ENCODE peak calls at places on chromosomes 5 and 9, in five cellular contexts. One of them, this sample, is unnamed.
A peak's percentile ranks its signal among the peaks of the same experiment; 100 is the strongest.

GRCh38 chr5:62779010-62779422 is 200.4 kb downstream of the LRRC70 start:
- DNase-seq in naive thymus-derived CD4-positive, alpha-beta T cell: peak; percentile 30
- DNase-seq in Peyer's patch: no peak
- DNase-seq in cardiac muscle cell: peak; percentile 80
- DNase-seq in AG04450: peak; percentile 21
- DNase-seq in this sample: no peak

GRCh38 chr9:74503219-74503618 is 6.1 kb downstream of the RORB start:
- DNase-seq in naive thymus-derived CD4-positive, alpha-beta T cell: no peak
- DNase-seq in cardiac muscle cell: no peak
- DNase-seq in AG04450: no peak
- DNase-seq in Peyer's patch: no peak
- DNase-seq in this sample: no peak

GRCh38 chr9:84154320-84154719 is 173.7 kb downstream of the RMI1 start:
- DNase-seq in AG04450: no peak
- DNase-seq in cardiac muscle cell: no peak
- DNase-seq in naive thymus-derived CD4-positive, alpha-beta T cell: no peak
- DNase-seq in Peyer's patch: no peak
- DNase-seq in this sample: no peak

GRCh38 chr9:99000480-99001395 is 57.0 kb downstream of the COL15A1 start:
- DNase-seq in cardiac muscle cell: peak; percentile 71
- DNase-seq in Peyer's patch: no peak
- DNase-seq in AG04450: no peak
- DNase-seq in naive thymus-derived CD4-positive, alpha-beta T cell: peak; percentile 63
- DNase-seq in this sample: peak; percentile 52

GRCh38 chr5:139399501-139400121 is 4.3 kb downstream of the SPATA24 start:
- DNase-seq in naive thymus-derived CD4-positive, alpha-beta T cell: no peak
- DNase-seq in cardiac muscle cell: no peak
- DNase-seq in AG04450: no peak
- DNase-seq in Peyer's patch: peak; percentile 38
- DNase-seq in this sample: no peak

GRCh38 chr5:74042559-74043357 is 416.8 kb downstream of the ARHGEF28 start:
- DNase-seq in cardiac muscle cell: no peak
- DNase-seq in Peyer's patch: no peak
- DNase-seq in AG04450: no peak
- DNase-seq in naive thymus-derived CD4-positive, alpha-beta T cell: no peak
- DNase-seq in this sample: peak; percentile 4

GRCh38 chr5:141757402-141757801 is 75.4 kb upstream of the ARAP3 start:
- DNase-seq in AG04450: no peak
- DNase-seq in cardiac muscle cell: peak; percentile 50
- DNase-seq in naive thymus-derived CD4-positive, alpha-beta T cell: no peak
- DNase-seq in Peyer's patch: no peak
- DNase-seq in this sample: peak; percentile 50

GRCh38 chr5:107072440-107072839 is 598.3 kb downstream of the EFNA5 start:
- DNase-seq in Peyer's patch: no peak
- DNase-seq in naive thymus-derived CD4-positive, alpha-beta T cell: no peak
- DNase-seq in AG04450: no peak
- DNase-seq in cardiac muscle cell: no peak
- DNase-seq in this sample: no peak

GRCh38 chr9:92432972-92433548 is 8.8 kb upstream of the OMD start:
- DNase-seq in cardiac muscle cell: no peak
- DNase-seq in AG04450: no peak
- DNase-seq in naive thymus-derived CD4-positive, alpha-beta T cell: no peak
- DNase-seq in Peyer's patch: no peak
- DNase-seq in this sample: no peak

GRCh38 chr9:137167113-137167751 is 2.6 kb downstream of the LRRC26 start:
- DNase-seq in AG04450: no peak
- DNase-seq in Peyer's patch: no peak
- DNase-seq in naive thymus-derived CD4-positive, alpha-beta T cell: no peak
- DNase-seq in cardiac muscle cell: no peak
- DNase-seq in this sample: no peak
- H3K27me3 ChIP-seq in AG04450: peaks cover 71% of the 10 kb centered on the region
- H3K27me3 ChIP-seq in Peyer's patch: no peaks in the 10 kb centered on the region
- H3K27me3 ChIP-seq in naive thymus-derived CD4-positive, alpha-beta T cell: peaks cover 11% of the 10 kb centered on the region
- H3K27me3 ChIP-seq in cardiac muscle cell: peaks cover 100% of the 10 kb centered on the region
- H3K27me3 ChIP-seq in this sample: peaks cover 45% of the 10 kb centered on the region

DNA sequence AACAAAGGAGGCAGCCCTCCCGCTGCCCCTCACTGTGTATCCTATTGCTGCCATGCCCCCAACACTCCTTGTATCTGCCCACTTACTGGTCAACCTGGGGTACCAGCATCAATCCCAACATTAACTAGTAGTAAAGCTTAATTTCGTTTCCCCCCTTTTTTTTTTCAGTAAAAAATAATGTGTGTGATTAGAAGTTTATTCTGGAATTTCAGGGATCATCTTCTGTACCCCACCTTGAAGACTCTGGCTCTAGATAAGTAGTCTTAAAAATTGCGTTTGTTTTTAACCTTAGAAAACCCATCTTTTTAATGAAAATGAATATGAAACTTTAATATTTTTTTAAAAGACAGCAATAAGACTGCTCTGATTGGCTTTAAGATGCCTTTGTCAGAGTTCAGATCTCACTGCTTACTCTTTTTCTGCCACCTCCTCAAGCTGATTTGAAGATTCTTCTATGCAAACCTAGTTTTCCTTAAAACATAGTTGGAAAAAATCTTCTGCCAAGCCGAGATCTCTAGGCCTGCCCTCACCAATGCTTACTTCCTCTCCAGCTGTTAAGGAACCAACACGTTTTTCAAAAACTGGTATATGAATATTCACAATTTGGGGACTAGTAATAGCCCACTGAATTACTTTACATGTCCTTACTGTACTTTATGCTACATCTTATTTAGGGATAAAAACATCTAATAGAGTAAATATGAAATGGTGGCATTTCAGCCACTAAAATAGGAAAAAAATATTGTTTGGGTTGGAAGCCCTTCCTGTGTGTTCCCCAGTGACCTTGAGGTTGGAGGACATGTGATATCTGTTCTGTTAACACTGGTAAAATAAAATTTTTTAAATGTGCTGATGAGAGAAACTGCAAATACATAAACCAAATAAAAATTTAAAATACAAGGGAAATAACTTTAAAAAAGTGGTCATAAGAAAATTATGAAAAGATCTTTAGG is 4.0 kb upstream of the RHOBTB3 start:
- DNase-seq in AG04450: no peak
- DNase-seq in naive thymus-derived CD4-positive, alpha-beta T cell: no peak
- DNase-seq in Peyer's patch: no peak
- DNase-seq in cardiac muscle cell: no peak
- DNase-seq in this sample: no peak
- H3K4me3 ChIP-seq in AG04450: no peak overlapping the region
- H3K4me3 ChIP-seq in naive thymus-derived CD4-positive, alpha-beta T cell: no peak overlapping the region
- H3K4me3 ChIP-seq in Peyer's patch: no peak overlapping the region
- H3K4me3 ChIP-seq in cardiac muscle cell: no peak overlapping the region
- H3K4me3 ChIP-seq in this sample: peak overlapping the region; percentile 22

DNA sequence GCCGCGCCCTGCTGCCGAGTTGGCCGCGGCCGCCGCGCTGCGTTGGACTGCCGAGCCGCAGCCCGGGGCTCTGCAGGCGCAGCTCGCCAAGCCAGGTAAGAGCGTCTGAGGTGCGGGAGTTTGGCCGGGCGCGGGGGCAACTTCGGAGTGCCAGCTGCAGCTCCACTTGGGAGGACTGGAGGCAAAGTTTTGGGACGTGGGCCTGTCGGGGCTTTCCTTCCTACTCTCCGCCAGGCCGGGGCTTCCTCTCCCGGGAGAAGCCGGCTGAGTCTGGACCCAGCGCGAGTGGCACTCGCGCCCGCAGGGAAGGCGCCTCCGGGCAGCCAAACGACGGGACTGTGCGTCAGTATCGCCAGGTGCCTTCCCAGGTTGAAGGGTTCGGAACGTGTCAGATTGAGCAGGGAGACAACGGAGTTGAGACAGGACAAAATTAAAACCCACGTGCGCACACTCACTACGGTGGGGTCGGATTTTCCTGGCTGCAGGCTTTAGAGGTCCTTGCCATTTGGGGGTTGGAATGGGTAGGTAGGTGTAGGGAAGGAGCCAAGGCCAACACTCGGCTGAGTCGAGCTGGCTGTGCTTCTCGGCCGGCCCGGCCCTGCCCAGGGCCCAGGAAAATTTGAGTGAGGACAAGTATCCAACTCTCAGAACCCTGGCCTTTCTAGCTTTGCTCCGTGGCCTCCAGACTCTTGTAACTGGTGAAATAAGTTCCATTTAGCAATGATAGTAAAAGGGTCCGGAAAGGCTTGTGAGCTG is 1.1 kb downstream of the DMRT3 start:
- DNase-seq in Peyer's patch: no peak
- DNase-seq in AG04450: no peak
- DNase-seq in cardiac muscle cell: no peak
- DNase-seq in naive thymus-derived CD4-positive, alpha-beta T cell: no peak
- DNase-seq in this sample: no peak
- H3K9me3 ChIP-seq in Peyer's patch: no peaks in the 10 kb centered on the region
- H3K9me3 ChIP-seq in AG04450: peaks cover 7% of the 10 kb centered on the region
- H3K9me3 ChIP-seq in cardiac muscle cell: no peaks in the 10 kb centered on the region
- H3K9me3 ChIP-seq in naive thymus-derived CD4-positive, alpha-beta T cell: no peaks in the 10 kb centered on the region
- H3K9me3 ChIP-seq in this sample: no peaks in the 10 kb centered on the region

GRCh38 chr9:132125361-132125760 is 36.5 kb upstream of the NTNG2 start:
- DNase-seq in cardiac muscle cell: no peak
- DNase-seq in AG04450: no peak
- DNase-seq in naive thymus-derived CD4-positive, alpha-beta T cell: no peak
- DNase-seq in Peyer's patch: no peak
- DNase-seq in this sample: no peak

GRCh38 chr9:132126837-132127236 is 35.0 kb upstream of the NTNG2 start:
- DNase-seq in naive thymus-derived CD4-positive, alpha-beta T cell: no peak
- DNase-seq in cardiac muscle cell: no peak
- DNase-seq in Peyer's patch: no peak
- DNase-seq in AG04450: no peak
- DNase-seq in this sample: no peak

GRCh38 chr9:132124800-132125199 is 37.1 kb upstream of the NTNG2 start:
- DNase-seq in naive thymus-derived CD4-positive, alpha-beta T cell: no peak
- DNase-seq in Peyer's patch: no peak
- DNase-seq in cardiac muscle cell: no peak
- DNase-seq in AG04450: no peak
- DNase-seq in this sample: no peak

GRCh38 chr9:132128191-132128590 is 33.7 kb upstream of the NTNG2 start:
- DNase-seq in cardiac muscle cell: no peak
- DNase-seq in Peyer's patch: peak; percentile 13
- DNase-seq in AG04450: no peak
- DNase-seq in naive thymus-derived CD4-positive, alpha-beta T cell: no peak
- DNase-seq in this sample: no peak

DNA sequence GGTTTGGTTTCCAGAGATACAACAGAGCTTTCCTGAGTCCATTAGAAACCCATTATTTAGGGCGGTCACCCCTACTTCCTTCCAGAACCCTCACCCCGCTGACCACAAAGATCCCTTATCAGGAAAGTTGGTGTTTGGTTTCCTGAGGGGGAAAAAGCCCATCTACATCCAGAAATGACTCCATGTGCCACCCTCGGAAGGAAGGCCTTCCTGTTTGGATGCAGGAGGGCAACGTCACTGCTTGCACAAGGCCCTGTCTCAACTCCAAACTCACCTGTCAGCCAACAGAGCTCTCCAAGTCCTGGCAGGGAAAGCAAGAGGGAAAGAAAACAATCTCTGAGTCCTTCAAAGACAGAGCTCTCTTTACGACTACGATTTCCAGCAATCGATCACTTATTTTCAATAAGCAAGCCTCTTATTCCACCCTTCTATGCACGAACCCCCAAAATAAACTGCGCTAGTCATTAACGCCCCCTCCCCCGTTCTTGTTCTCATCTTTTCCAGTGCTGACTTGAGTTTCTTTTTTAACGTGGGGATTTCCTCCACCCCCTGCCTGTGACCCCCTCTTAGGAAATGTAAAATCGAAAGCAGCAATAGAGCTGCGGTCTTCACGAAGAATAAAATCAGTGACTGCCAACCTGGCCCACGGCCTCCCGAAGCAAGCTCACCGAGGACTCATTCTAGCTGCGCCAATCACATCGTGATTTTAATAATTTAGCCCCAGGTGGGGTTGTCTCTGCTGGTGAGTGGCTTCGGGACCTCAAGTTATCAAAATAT is 35.7 kb upstream of the NTNG2 start:
- DNase-seq in Peyer's patch: no peak
- DNase-seq in naive thymus-derived CD4-positive, alpha-beta T cell: no peak
- DNase-seq in AG04450: no peak
- DNase-seq in cardiac muscle cell: no peak
- DNase-seq in this sample: no peak
- H3K27me3 ChIP-seq in Peyer's patch: no peaks in the 10 kb centered on the region
- H3K27me3 ChIP-seq in naive thymus-derived CD4-positive, alpha-beta T cell: no peaks in the 10 kb centered on the region
- H3K27me3 ChIP-seq in AG04450: peaks cover 74% of the 10 kb centered on the region
- H3K27me3 ChIP-seq in cardiac muscle cell: peaks cover 43% of the 10 kb centered on the region
- H3K27me3 ChIP-seq in this sample: peaks cover 46% of the 10 kb centered on the region

DNA sequence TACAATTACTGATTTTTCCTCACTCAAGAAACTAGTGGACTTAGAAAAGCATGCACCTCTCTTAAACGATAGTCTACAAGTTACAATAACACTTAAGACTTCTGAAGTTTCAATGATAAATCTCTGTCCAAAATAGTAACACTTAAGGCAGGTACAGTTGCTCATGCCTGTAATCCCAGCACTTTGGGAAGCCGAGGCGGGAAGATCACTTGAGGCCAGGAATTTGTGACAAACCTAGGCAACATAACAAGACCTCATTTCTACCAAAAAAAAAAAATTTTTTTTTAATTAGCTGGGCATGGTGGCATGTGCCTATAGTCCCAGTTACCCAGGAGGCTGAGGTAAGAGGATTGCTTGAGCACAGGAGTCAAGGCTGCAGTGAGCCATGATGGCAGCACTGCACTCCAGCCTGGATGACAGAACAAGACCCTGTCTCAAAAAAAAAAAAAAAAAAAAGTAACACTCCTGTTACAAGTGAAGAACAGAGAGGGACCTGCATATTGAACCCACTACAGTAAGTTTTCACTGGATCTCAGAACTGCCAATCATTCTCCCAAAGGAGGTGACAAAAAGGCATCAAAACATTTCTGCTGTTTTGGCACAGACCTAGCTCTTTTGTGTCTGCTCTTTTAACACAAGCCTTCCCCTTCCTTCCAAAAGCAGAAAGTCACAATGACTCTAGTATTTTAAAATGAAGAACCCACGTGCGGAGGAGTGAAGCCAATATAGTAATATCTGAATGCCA is 3.5 kb downstream of the ABITRAM start:
- DNase-seq in Peyer's patch: no peak
- DNase-seq in cardiac muscle cell: no peak
- DNase-seq in naive thymus-derived CD4-positive, alpha-beta T cell: no peak
- DNase-seq in AG04450: no peak
- DNase-seq in this sample: no peak
- H3K4me3 ChIP-seq in Peyer's patch: no peak overlapping the region
- H3K4me3 ChIP-seq in cardiac muscle cell: no peak overlapping the region
- H3K4me3 ChIP-seq in naive thymus-derived CD4-positive, alpha-beta T cell: no peak overlapping the region
- H3K4me3 ChIP-seq in AG04450: no peak overlapping the region
- H3K4me3 ChIP-seq in this sample: no peak overlapping the region